ENCODE peak calls at places on chromosomes 4 and X, in nine cellular contexts. One of them, this sample, is unnamed.

GRCh38 chr4:162111078-162111477 is 52.7 kb downstream of the FSTL5 start:
- DNase-seq in HFFc6: no peak
- DNase-seq in astrocyte of the spinal cord: no peak
- DNase-seq in fibroblast of mammary gland: no peak
- DNase-seq in BJ: no peak
- DNase-seq in nephron progenitor cell: no peak
- DNase-seq in fibroblast of lung: no peak
- DNase-seq in GM20000: no peak
- DNase-seq in neural progenitor cell: no peak
- DNase-seq in this sample: no peak

GRCh38 chrX:44036336-44036735 is 63.1 kb upstream of the NDP start:
- DNase-seq in GM20000: no peak
- DNase-seq in astrocyte of the spinal cord: peak
- DNase-seq in neural progenitor cell: no peak
- DNase-seq in nephron progenitor cell: no peak
- DNase-seq in BJ: no peak
- DNase-seq in fibroblast of mammary gland: peak
- DNase-seq in HFFc6: peak
- DNase-seq in fibroblast of lung: peak
- DNase-seq in this sample: no peak

GRCh38 chrX:136268051-136269048 is 17.1 kb upstream of the MAP7D3 start:
- DNase-seq in astrocyte of the spinal cord: peak
- DNase-seq in HFFc6: peak
- DNase-seq in BJ: no peak
- DNase-seq in neural progenitor cell: peak
- DNase-seq in GM20000: peak
- DNase-seq in fibroblast of mammary gland: peak
- DNase-seq in fibroblast of lung: peak
- DNase-seq in nephron progenitor cell: peak
- DNase-seq in this sample: no peak

GRCh38 chr4:110778526-110778925 is 155.6 kb upstream of the PITX2 start:
- DNase-seq in astrocyte of the spinal cord: peak
- DNase-seq in fibroblast of mammary gland: peak
- DNase-seq in BJ: no peak
- DNase-seq in HFFc6: peak
- DNase-seq in GM20000: no peak
- DNase-seq in neural progenitor cell: no peak
- DNase-seq in nephron progenitor cell: no peak
- DNase-seq in fibroblast of lung: peak
- DNase-seq in this sample: no peak

GRCh38 chrX:71252221-71252620 is 1.7 kb downstream of the ZMYM3 start:
- DNase-seq in astrocyte of the spinal cord: no peak
- DNase-seq in GM20000: no peak
- DNase-seq in BJ: no peak
- DNase-seq in fibroblast of mammary gland: no peak
- DNase-seq in nephron progenitor cell: no peak
- DNase-seq in neural progenitor cell: no peak
- DNase-seq in HFFc6: no peak
- DNase-seq in fibroblast of lung: no peak
- DNase-seq in this sample: no peak

GRCh38 chrX:53421772-53422090 is 723 bp downstream of the SMC1A start:
- DNase-seq in fibroblast of mammary gland: no peak
- DNase-seq in GM20000: no peak
- DNase-seq in fibroblast of lung: no peak
- DNase-seq in nephron progenitor cell: no peak
- DNase-seq in BJ: no peak
- DNase-seq in HFFc6: no peak
- DNase-seq in neural progenitor cell: no peak
- DNase-seq in astrocyte of the spinal cord: no peak
- DNase-seq in this sample: no peak

GRCh38 chrX:80648023-80648422 is 161.7 kb downstream of the BRWD3 start:
- DNase-seq in nephron progenitor cell: no peak
- DNase-seq in neural progenitor cell: peak
- DNase-seq in BJ: no peak
- DNase-seq in fibroblast of lung: peak
- DNase-seq in astrocyte of the spinal cord: peak
- DNase-seq in HFFc6: no peak
- DNase-seq in GM20000: no peak
- DNase-seq in fibroblast of mammary gland: peak
- DNase-seq in this sample: no peak

GRCh38 chrX:48835524-48836329 is at the start of gene PCSK1N:
- DNase-seq in GM20000: peak
- DNase-seq in fibroblast of mammary gland: no peak
- DNase-seq in HFFc6: no peak
- DNase-seq in fibroblast of lung: no peak
- DNase-seq in nephron progenitor cell: peak
- DNase-seq in neural progenitor cell: peak
- DNase-seq in BJ: no peak
- DNase-seq in astrocyte of the spinal cord: no peak
- DNase-seq in this sample: no peak

GRCh38 chrX:40062525-40063193 is 35.1 kb downstream of the BCOR start:
- DNase-seq in BJ: no peak
- DNase-seq in nephron progenitor cell: no peak
- DNase-seq in neural progenitor cell: no peak
- DNase-seq in GM20000: no peak
- DNase-seq in fibroblast of lung: peak
- DNase-seq in HFFc6: no peak
- DNase-seq in astrocyte of the spinal cord: no peak
- DNase-seq in fibroblast of mammary gland: no peak
- DNase-seq in this sample: no peak

GRCh38 chrX:13059269-13059668 is 14.8 kb upstream of the FAM9C start:
- DNase-seq in BJ: no peak
- DNase-seq in astrocyte of the spinal cord: no peak
- DNase-seq in nephron progenitor cell: no peak
- DNase-seq in GM20000: no peak
- DNase-seq in HFFc6: peak
- DNase-seq in fibroblast of lung: no peak
- DNase-seq in fibroblast of mammary gland: no peak
- DNase-seq in neural progenitor cell: no peak
- DNase-seq in this sample: no peak

GRCh38 chr4:41134581-41134980 is 79.8 kb downstream of the APBB2 start:
- DNase-seq in neural progenitor cell: no peak
- DNase-seq in astrocyte of the spinal cord: no peak
- DNase-seq in fibroblast of lung: peak
- DNase-seq in HFFc6: no peak
- DNase-seq in BJ: no peak
- DNase-seq in fibroblast of mammary gland: no peak
- DNase-seq in GM20000: no peak
- DNase-seq in nephron progenitor cell: no peak
- DNase-seq in this sample: no peak
- TF ChIP-seq CTCF in neural progenitor cell: no peak
- TF ChIP-seq CTCF in astrocyte of the spinal cord: no peak
- TF ChIP-seq CTCF in fibroblast of lung: no peak
- TF ChIP-seq CTCF in HFFc6: no peak
- TF ChIP-seq CTCF in BJ: no peak
- TF ChIP-seq CTCF in fibroblast of mammary gland: no peak
- TF ChIP-seq CTCF in GM20000: no peak
- TF ChIP-seq CTCF in nephron progenitor cell: no peak
- TF ChIP-seq CTCF in this sample: no peak

DNA sequence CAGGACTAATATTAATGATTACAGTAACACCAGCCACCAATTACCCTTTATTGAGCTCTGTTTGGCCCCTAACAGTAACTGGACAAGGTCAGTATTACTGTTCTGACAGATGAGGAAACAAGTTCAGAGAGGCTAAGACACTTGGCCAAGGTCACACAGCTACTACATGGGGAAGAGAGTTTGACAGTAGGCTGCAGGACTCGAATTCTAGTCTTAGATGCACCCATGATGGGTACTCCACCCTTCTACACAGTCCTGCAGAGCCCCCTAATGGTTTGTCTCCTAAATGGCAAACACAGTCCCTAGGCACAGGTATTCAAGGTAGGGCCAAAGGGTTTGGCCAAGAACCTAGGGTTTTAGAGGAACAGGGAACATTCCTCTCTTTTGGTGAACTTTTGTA is 93.9 kb downstream of the NSUN7 start:
- DNase-seq in astrocyte of the spinal cord: no peak
- DNase-seq in fibroblast of lung: no peak
- DNase-seq in fibroblast of mammary gland: no peak
- DNase-seq in GM20000: peak
- DNase-seq in BJ: no peak
- DNase-seq in HFFc6: no peak
- DNase-seq in nephron progenitor cell: no peak
- DNase-seq in neural progenitor cell: peak
- DNase-seq in this sample: no peak
- TF ChIP-seq CTCF in astrocyte of the spinal cord: peak
- TF ChIP-seq CTCF in fibroblast of lung: no peak
- TF ChIP-seq CTCF in fibroblast of mammary gland: peak
- TF ChIP-seq CTCF in GM20000: peak
- TF ChIP-seq CTCF in BJ: no peak
- TF ChIP-seq CTCF in HFFc6: peak
- TF ChIP-seq CTCF in nephron progenitor cell: no peak
- TF ChIP-seq CTCF in neural progenitor cell: peak
- TF ChIP-seq CTCF in this sample: no peak

GRCh38 chrX:94107981-94108380 is 434.0 kb downstream of the FAM133A start:
- DNase-seq in GM20000: no peak
- DNase-seq in neural progenitor cell: no peak
- DNase-seq in astrocyte of the spinal cord: no peak
- DNase-seq in HFFc6: no peak
- DNase-seq in fibroblast of lung: no peak
- DNase-seq in nephron progenitor cell: no peak
- DNase-seq in BJ: no peak
- DNase-seq in fibroblast of mammary gland: no peak
- DNase-seq in this sample: no peak
- TF ChIP-seq CTCF in GM20000: no peak
- TF ChIP-seq CTCF in neural progenitor cell: peak
- TF ChIP-seq CTCF in astrocyte of the spinal cord: no peak
- TF ChIP-seq CTCF in HFFc6: peak
- TF ChIP-seq CTCF in fibroblast of lung: no peak
- TF ChIP-seq CTCF in nephron progenitor cell: no peak
- TF ChIP-seq CTCF in BJ: no peak
- TF ChIP-seq CTCF in fibroblast of mammary gland: peak
- TF ChIP-seq CTCF in this sample: no peak

DNA sequence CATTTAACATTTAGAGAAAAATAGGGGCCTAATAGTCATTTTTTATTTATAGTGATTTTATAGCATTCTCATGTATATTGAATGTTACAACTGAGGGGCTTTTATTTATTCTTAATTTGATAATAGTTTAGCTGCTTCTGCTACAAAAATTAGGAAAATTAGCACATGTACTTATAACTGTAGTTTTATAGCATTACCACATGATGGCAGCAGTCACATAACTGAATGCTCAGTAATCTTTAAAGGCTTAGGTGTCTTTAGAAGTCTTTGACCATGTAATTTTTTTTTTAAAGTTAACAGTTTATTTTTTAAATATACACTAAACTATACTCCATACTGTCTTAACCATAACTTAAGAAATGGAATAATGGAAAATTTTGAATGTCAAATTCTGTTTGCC is 136.6 kb downstream of the STAG2 start:
- DNase-seq in fibroblast of mammary gland: peak
- DNase-seq in fibroblast of lung: peak
- DNase-seq in HFFc6: peak
- DNase-seq in BJ: no peak
- DNase-seq in neural progenitor cell: peak
- DNase-seq in GM20000: peak
- DNase-seq in astrocyte of the spinal cord: peak
- DNase-seq in nephron progenitor cell: no peak
- DNase-seq in this sample: no peak
- TF ChIP-seq CTCF in fibroblast of mammary gland: peak
- TF ChIP-seq CTCF in fibroblast of lung: no peak
- TF ChIP-seq CTCF in HFFc6: peak
- TF ChIP-seq CTCF in BJ: peak
- TF ChIP-seq CTCF in neural progenitor cell: peak
- TF ChIP-seq CTCF in GM20000: no peak
- TF ChIP-seq CTCF in astrocyte of the spinal cord: peak
- TF ChIP-seq CTCF in nephron progenitor cell: peak
- TF ChIP-seq CTCF in this sample: peak

GRCh38 chr4:74133786-74134499 is 24.0 kb upstream of the MTHFD2L start:
- DNase-seq in fibroblast of lung: peak
- DNase-seq in neural progenitor cell: peak
- DNase-seq in GM20000: peak
- DNase-seq in fibroblast of mammary gland: peak
- DNase-seq in HFFc6: peak
- DNase-seq in BJ: no peak
- DNase-seq in nephron progenitor cell: peak
- DNase-seq in astrocyte of the spinal cord: peak
- DNase-seq in this sample: peak

GRCh38 chr4:74134500-74134852 is 23.4 kb upstream of the MTHFD2L start:
- DNase-seq in HFFc6: no peak
- DNase-seq in fibroblast of lung: no peak
- DNase-seq in GM20000: no peak
- DNase-seq in astrocyte of the spinal cord: no peak
- DNase-seq in nephron progenitor cell: no peak
- DNase-seq in BJ: no peak
- DNase-seq in neural progenitor cell: no peak
- DNase-seq in fibroblast of mammary gland: no peak
- DNase-seq in this sample: no peak
- TF ChIP-seq CTCF in HFFc6: peak
- TF ChIP-seq CTCF in fibroblast of lung: no peak
- TF ChIP-seq CTCF in GM20000: no peak
- TF ChIP-seq CTCF in astrocyte of the spinal cord: no peak
- TF ChIP-seq CTCF in nephron progenitor cell: no peak
- TF ChIP-seq CTCF in BJ: no peak
- TF ChIP-seq CTCF in neural progenitor cell: no peak
- TF ChIP-seq CTCF in fibroblast of mammary gland: no peak
- TF ChIP-seq CTCF in this sample: no peak

GRCh38 chr4:3009422-3009821 is 46.1 kb downstream of the GRK4 start:
- DNase-seq in fibroblast of lung: peak
- DNase-seq in BJ: no peak
- DNase-seq in HFFc6: no peak
- DNase-seq in nephron progenitor cell: no peak
- DNase-seq in neural progenitor cell: peak
- DNase-seq in GM20000: peak
- DNase-seq in astrocyte of the spinal cord: peak
- DNase-seq in fibroblast of mammary gland: peak
- DNase-seq in this sample: no peak
- TF ChIP-seq CTCF in fibroblast of lung: no peak
- TF ChIP-seq CTCF in BJ: no peak
- TF ChIP-seq CTCF in HFFc6: peak
- TF ChIP-seq CTCF in nephron progenitor cell: no peak
- TF ChIP-seq CTCF in neural progenitor cell: peak
- TF ChIP-seq CTCF in GM20000: peak
- TF ChIP-seq CTCF in astrocyte of the spinal cord: peak
- TF ChIP-seq CTCF in fibroblast of mammary gland: peak
- TF ChIP-seq CTCF in this sample: no peak

DNA sequence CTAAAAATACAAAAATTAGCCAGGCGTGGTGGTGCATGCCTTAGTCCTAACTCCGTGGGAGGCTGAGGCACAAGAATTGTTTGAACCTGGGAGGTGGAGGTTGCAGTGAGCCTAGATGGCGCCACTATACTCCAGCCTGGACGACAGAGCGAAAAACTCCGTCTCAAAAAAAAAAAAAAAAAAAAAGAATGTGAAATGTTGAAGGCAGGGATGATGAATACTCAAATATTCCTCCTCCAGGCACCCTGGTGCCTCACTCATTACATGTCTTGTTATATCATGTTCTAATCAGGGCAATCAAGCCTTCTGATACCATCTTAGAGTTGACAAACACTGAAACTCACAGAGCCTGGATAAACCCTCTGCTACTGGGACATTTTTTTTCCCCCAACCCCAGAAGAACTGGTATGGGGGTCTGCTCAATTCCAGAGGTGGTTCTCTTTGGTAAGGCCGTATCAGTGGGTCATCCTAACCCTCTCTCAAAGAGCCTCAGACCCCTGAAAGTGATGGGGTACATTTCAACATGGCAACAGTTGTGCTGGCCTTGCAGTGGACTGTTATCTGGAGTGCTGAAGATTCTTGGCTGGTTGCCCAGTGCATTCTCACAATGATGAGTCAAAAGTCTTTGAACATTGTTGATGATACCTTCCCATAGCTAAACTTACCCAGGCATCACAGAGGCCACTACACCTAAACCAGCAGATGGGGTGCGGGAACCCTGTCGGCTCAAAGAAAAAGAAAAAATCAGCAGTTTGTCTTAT is 2.4 kb upstream of the SH3KBP1 start:
- DNase-seq in neural progenitor cell: peak
- DNase-seq in HFFc6: peak
- DNase-seq in astrocyte of the spinal cord: peak
- DNase-seq in BJ: no peak
- DNase-seq in fibroblast of mammary gland: peak
- DNase-seq in nephron progenitor cell: no peak
- DNase-seq in GM20000: peak
- DNase-seq in fibroblast of lung: peak
- DNase-seq in this sample: no peak
- TF ChIP-seq CTCF in neural progenitor cell: peak
- TF ChIP-seq CTCF in HFFc6: peak
- TF ChIP-seq CTCF in astrocyte of the spinal cord: no peak
- TF ChIP-seq CTCF in BJ: no peak
- TF ChIP-seq CTCF in fibroblast of mammary gland: no peak
- TF ChIP-seq CTCF in nephron progenitor cell: no peak
- TF ChIP-seq CTCF in GM20000: no peak
- TF ChIP-seq CTCF in fibroblast of lung: no peak
- TF ChIP-seq CTCF in this sample: no peak

This sample was measured in spleen.